ENCODE peak calls at places on chromosomes 7 and 10, in four cellular contexts. One of them, this sample, is unnamed.
A peak's percentile ranks its signal among the peaks of the same experiment; 100 is the strongest.

GRCh38 chr7:78465894-78466293 is 667.3 kb downstream of the PHTF2 start:
- DNase-seq in keratinocyte: no peak
- DNase-seq in fibroblast of lung: no peak
- DNase-seq in MM.1S: no peak
- DNase-seq in this sample: no peak

GRCh38 chr7:107564553-107565298 is 955 bp downstream of the DUS4L start:
- DNase-seq in keratinocyte: peak; percentile 58
- DNase-seq in fibroblast of lung: peak; percentile 94
- DNase-seq in MM.1S: no peak
- DNase-seq in this sample: peak; percentile 81

GRCh38 chr7:91126762-91127161 is 137.5 kb upstream of the FZD1 start:
- DNase-seq in keratinocyte: no peak
- DNase-seq in fibroblast of lung: no peak
- DNase-seq in MM.1S: no peak
- DNase-seq in this sample: no peak

GRCh38 chr7:98810166-98810802 is 59.5 kb downstream of the TMEM130 start:
- DNase-seq in keratinocyte: no peak
- DNase-seq in fibroblast of lung: peak; percentile 60
- DNase-seq in MM.1S: no peak
- DNase-seq in this sample: no peak

GRCh38 chr10:124149681-124150080 is 56.3 kb upstream of the CHST15 start:
- DNase-seq in keratinocyte: no peak
- DNase-seq in fibroblast of lung: no peak
- DNase-seq in MM.1S: peak; percentile 89
- DNase-seq in this sample: no peak

GRCh38 chr7:158023157-158023556 is 564.5 kb downstream of the PTPRN2 start:
- DNase-seq in keratinocyte: no peak
- DNase-seq in fibroblast of lung: no peak
- DNase-seq in MM.1S: no peak
- DNase-seq in this sample: no peak

GRCh38 chr7:40298421-40298820 is 163.6 kb downstream of the SUGCT start:
- DNase-seq in keratinocyte: peak; percentile 48
- DNase-seq in fibroblast of lung: peak; percentile 99
- DNase-seq in MM.1S: no peak
- DNase-seq in this sample: no peak

GRCh38 chr7:54339074-54339473 is 203.1 kb upstream of the VSTM2A start:
- DNase-seq in keratinocyte: no peak
- DNase-seq in fibroblast of lung: no peak
- DNase-seq in MM.1S: no peak
- DNase-seq in this sample: no peak

GRCh38 chr10:59635502-59636290 is 74.0 kb downstream of the SLC16A9 start:
- DNase-seq in keratinocyte: no peak
- DNase-seq in fibroblast of lung: peak; percentile 29
- DNase-seq in MM.1S: no peak
- DNase-seq in this sample: no peak

GRCh38 chr10:124619195-124619594 is 125.0 kb downstream of the FAM53B start:
- DNase-seq in keratinocyte: no peak
- DNase-seq in fibroblast of lung: peak; percentile 28
- DNase-seq in MM.1S: no peak
- DNase-seq in this sample: no peak

GRCh38 chr7:131504157-131504899 is 52.1 kb downstream of the PODXL start:
- DNase-seq in keratinocyte: no peak
- DNase-seq in fibroblast of lung: no peak
- DNase-seq in MM.1S: no peak
- DNase-seq in this sample: no peak

GRCh38 chr10:102322914-102323313 is 72.6 kb upstream of the NFKB2 start:
- DNase-seq in keratinocyte: no peak
- DNase-seq in fibroblast of lung: peak; percentile 78
- DNase-seq in MM.1S: peak; percentile 52
- DNase-seq in this sample: no peak

GRCh38 chr10:17669185-17669872 is 25.4 kb downstream of the STAM start:
- DNase-seq in keratinocyte: no peak
- DNase-seq in fibroblast of lung: no peak
- DNase-seq in MM.1S: no peak
- DNase-seq in this sample: no peak

GRCh38 chr10:110789604-110790428 is 81.9 kb upstream of the PDCD4 start:
- DNase-seq in keratinocyte: no peak
- DNase-seq in fibroblast of lung: no peak
- DNase-seq in MM.1S: no peak
- DNase-seq in this sample: no peak

GRCh38 chr7:29297194-29297890 is 102.8 kb downstream of the CHN2 start:
- DNase-seq in keratinocyte: no peak
- DNase-seq in fibroblast of lung: no peak
- DNase-seq in MM.1S: no peak
- DNase-seq in this sample: no peak

GRCh38 chr10:80154978-80155695 is 22.6 kb downstream of the PLAC9 start:
- DNase-seq in keratinocyte: peak; percentile 87
- DNase-seq in fibroblast of lung: peak; percentile 98
- DNase-seq in MM.1S: no peak
- DNase-seq in this sample: peak; percentile 64

GRCh38 chr10:43390791-43391190 is 18.2 kb downstream of the HNRNPF start:
- DNase-seq in keratinocyte: no peak
- DNase-seq in fibroblast of lung: peak; percentile 20
- DNase-seq in MM.1S: no peak
- DNase-seq in this sample: no peak

GRCh38 chr7:148847815-148848726 is 36.0 kb downstream of the EZH2 start:
- DNase-seq in keratinocyte: no peak
- DNase-seq in fibroblast of lung: no peak
- DNase-seq in MM.1S: no peak
- DNase-seq in this sample: no peak

GRCh38 chr10:121455377-121455776 is 142.9 kb downstream of the FGFR2 start:
- DNase-seq in keratinocyte: no peak
- DNase-seq in fibroblast of lung: no peak
- DNase-seq in MM.1S: no peak
- DNase-seq in this sample: no peak

GRCh38 chr7:47327698-47328391 is 254.1 kb downstream of the TNS3 start:
- DNase-seq in keratinocyte: no peak
- DNase-seq in fibroblast of lung: peak; percentile 89
- DNase-seq in MM.1S: no peak
- DNase-seq in this sample: peak; percentile 58

GRCh38 chr10:105837951-105838350 is 1196.9 kb downstream of the SORCS3 start:
- DNase-seq in keratinocyte: no peak
- DNase-seq in fibroblast of lung: peak; percentile 21
- DNase-seq in MM.1S: peak; percentile 48
- DNase-seq in this sample: no peak

GRCh38 chr10:128614206-128614605 is 488.0 kb upstream of the MKI67 start:
- DNase-seq in keratinocyte: no peak
- DNase-seq in fibroblast of lung: no peak
- DNase-seq in MM.1S: no peak
- DNase-seq in this sample: no peak

GRCh38 chr10:27285093-27285492 is 44.5 kb upstream of the ACBD5 start:
- DNase-seq in keratinocyte: no peak
- DNase-seq in fibroblast of lung: no peak
- DNase-seq in MM.1S: peak; percentile 32
- DNase-seq in this sample: no peak

GRCh38 chr10:89078729-89079672 is 88.4 kb downstream of the FAS start:
- DNase-seq in keratinocyte: no peak
- DNase-seq in fibroblast of lung: peak; percentile 22
- DNase-seq in MM.1S: no peak
- DNase-seq in this sample: no peak

DNA sequence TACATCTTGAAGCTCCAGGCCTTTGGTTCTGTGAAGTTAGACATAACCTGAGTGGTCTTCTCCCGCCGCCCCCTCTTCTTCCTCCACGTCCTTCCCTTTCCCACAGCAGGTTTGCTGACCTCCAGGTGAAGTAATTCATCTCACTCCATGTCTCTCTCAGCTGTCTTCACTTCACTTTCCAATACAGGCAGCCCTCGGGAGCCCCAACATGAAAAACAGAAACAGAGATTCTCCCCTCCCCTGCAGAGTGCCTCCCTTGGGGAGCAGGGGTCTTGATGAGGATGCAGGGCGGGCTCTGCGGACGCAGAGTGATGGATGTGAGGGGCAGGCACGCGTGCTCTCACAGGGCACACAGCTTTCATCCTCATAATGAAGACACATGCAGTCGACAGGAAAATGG is 95.6 kb downstream of the GPAM start:
- DNase-seq in keratinocyte: no peak
- DNase-seq in fibroblast of lung: no peak
- DNase-seq in MM.1S: no peak
- DNase-seq in this sample: no peak
- TF ChIP-seq EZH2 in keratinocyte: no peak
- TF ChIP-seq EZH2 in fibroblast of lung: no peak
- TF ChIP-seq EZH2 in MM.1S: no peak
- TF ChIP-seq EZH2 in this sample: no peak

GRCh38 chr7:27139335-27140107 is 4.0 kb downstream of the HOXA5 start:
- DNase-seq in keratinocyte: no peak
- DNase-seq in fibroblast of lung: no peak
- DNase-seq in MM.1S: no peak
- DNase-seq in this sample: no peak
- TF ChIP-seq EZH2 in keratinocyte: no peak
- TF ChIP-seq EZH2 in fibroblast of lung: no peak
- TF ChIP-seq EZH2 in MM.1S: no peak
- TF ChIP-seq EZH2 in this sample: no peak

GRCh38 chr10:98035599-98035998 is 5.2 kb upstream of the CRTAC1 start:
- DNase-seq in keratinocyte: no peak
- DNase-seq in fibroblast of lung: no peak
- DNase-seq in MM.1S: no peak
- DNase-seq in this sample: no peak
- TF ChIP-seq EZH2 in keratinocyte: no peak
- TF ChIP-seq EZH2 in fibroblast of lung: no peak
- TF ChIP-seq EZH2 in MM.1S: no peak
- TF ChIP-seq EZH2 in this sample: no peak

DNA sequence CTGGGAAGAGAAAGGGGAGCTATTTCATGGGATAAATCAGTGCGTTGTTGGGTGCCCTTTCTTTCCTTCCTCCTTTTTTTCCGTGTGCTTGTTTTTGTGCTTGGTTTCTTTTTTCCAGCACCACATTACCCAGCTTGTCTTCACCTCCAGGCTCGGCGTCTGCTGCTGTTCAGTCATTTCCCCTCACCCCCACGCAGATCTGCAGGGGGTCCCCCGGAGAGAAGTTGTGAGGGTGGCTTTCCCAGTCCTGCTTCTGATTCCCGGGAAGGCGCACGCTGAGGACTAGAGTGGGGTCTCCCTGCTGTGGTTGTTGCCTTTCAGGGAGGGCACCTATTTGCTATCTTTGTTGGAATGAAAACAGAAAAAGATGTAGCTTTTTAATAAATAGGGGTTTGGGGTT is 1.6 kb downstream of the CAMK1D start:
- DNase-seq in keratinocyte: no peak
- DNase-seq in fibroblast of lung: no peak
- DNase-seq in MM.1S: no peak
- DNase-seq in this sample: no peak
- TF ChIP-seq EZH2 in keratinocyte: no peak
- TF ChIP-seq EZH2 in fibroblast of lung: no peak
- TF ChIP-seq EZH2 in MM.1S: no peak
- TF ChIP-seq EZH2 in this sample: no peak